ENCODE peak calls at places on chromosomes 4 and X, in six cellular contexts. S is keratinocyte, N is fibroblast of lung, L is astrocyte, M is PC-3, Q is neural progenitor cell. X is an unnamed sample.

GRCh38 chr4:182823576-182823975 is 93.6 kb downstream of the DCTD start:
- DNase-seq in N (no peak), M (no peak), Q (no peak), L (no peak), S (no peak), X (no peak)

GRCh38 chrX:85244411-85245210 is 820 bp downstream of the ZNF711 start:
- DNase-seq in S (no peak), L (peak; percentile 18), Q (peak; percentile 64), M (no peak), N (peak; percentile 41), X (peak; percentile 54)

GRCh38 chrX:108071578-108071977 is 19.8 kb downstream of the PSMD10 start:
- DNase-seq in N (peak; percentile 10), L (no peak), S (no peak), Q (no peak), M (no peak), X (no peak)

GRCh38 chr4:26141916-26142638 is 178.7 kb upstream of the RBPJ start:
- DNase-seq in L (no peak), Q (no peak), M (no peak), S (no peak), N (peak; percentile 28), X (no peak)

GRCh38 chr4:54091637-54092404 is 8.1 kb upstream of the GSX2 start:
- DNase-seq in S (peak; percentile 38), M (peak; percentile 73), Q (peak; percentile 64), L (peak; percentile 49), N (peak; percentile 62), X (peak; percentile 48)

GRCh38 chrX:132877954-132878536 is 80.4 kb downstream of the HS6ST2 start:
- DNase-seq in S (no peak), M (no peak), L (no peak), Q (no peak), N (no peak), X (no peak)

GRCh38 chrX:80216086-80216485 is 201.5 kb downstream of the TBX22 start:
- DNase-seq in N (no peak), Q (no peak), L (no peak), M (peak; percentile 85), S (peak; percentile 32), X (peak; percentile 7)

GRCh38 chr4:76238236-76238635 is 13.3 kb upstream of the FAM47E start:
- DNase-seq in Q (no peak), N (no peak), L (no peak), M (no peak), S (no peak), X (no peak)

GRCh38 chr4:138202686-138203085 is 39.5 kb downstream of the SLC7A11 start:
- DNase-seq in L (no peak), S (no peak), Q (no peak), N (no peak), M (peak; percentile 34), X (no peak)

GRCh38 chr4:89023140-89023539 is 33.8 kb downstream of the FAM13A start:
- DNase-seq in Q (no peak), M (no peak), N (no peak), L (no peak), S (no peak), X (no peak)

GRCh38 chr4:2888826-2889225 is 45.2 kb downstream of the ADD1 start:
- DNase-seq in L (no peak), Q (no peak), M (no peak), N (no peak), S (no peak), X (no peak)

GRCh38 chr4:6753103-6753560 is 29.4 kb upstream of the KIAA0232 start:
- DNase-seq in N (no peak), M (no peak), Q (peak; percentile 61), S (no peak), L (no peak), X (no peak)

GRCh38 chrX:153989971-153990655 is 17.6 kb downstream of the TMEM187 start:
- DNase-seq in S (no peak), M (no peak), N (no peak), L (no peak), Q (no peak), X (no peak)
- TF ChIP-seq EZH2 in S (no peak), M (no peak), N (no peak), L (no peak), Q (no peak), X (no peak)

GRCh38 chrX:151875270-151876026 is 37.2 kb upstream of the MAGEA4 start:
- DNase-seq in N (no peak), L (no peak), M (no peak), S (no peak), Q (no peak), X (no peak)

GRCh38 chrX:151878574-151878973 is 34.1 kb upstream of the MAGEA4 start:
- DNase-seq in M (no peak), L (no peak), Q (no peak), N (no peak), S (no peak), X (no peak)

GRCh38 chrX:151880895-151881294 is 31.8 kb upstream of the MAGEA4 start:
- DNase-seq in S (no peak), Q (no peak), L (no peak), N (no peak), M (no peak), X (no peak)

DNA sequence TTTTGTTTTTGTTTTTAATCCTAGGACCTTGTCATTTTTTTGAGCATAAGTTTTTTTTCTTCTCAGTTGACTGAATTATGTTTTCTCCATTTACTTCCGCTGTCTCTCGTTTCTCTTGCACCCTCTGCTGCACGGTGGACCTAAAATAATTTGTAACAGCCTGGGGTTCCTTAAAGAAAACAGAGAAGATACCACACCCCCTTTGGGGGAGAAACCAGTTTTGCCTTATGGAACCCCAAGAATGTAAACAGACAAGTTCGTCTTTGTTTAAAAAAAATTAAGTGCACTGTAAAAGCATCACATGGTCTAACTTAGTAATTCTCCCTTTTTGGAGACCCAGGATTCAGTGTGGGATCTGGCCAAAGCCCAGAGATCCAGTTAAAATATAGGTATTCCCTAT is 32.8 kb upstream of the MAGEA4 start:
- DNase-seq in L (no peak), Q (no peak), S (no peak), N (no peak), M (no peak), X (no peak)
- H3K9me3 ChIP-seq in L (no peaks in the 10 kb centered on the region), Q (peaks cover 4% of the 10 kb centered on the region), S (no peaks in the 10 kb centered on the region), N (no peaks in the 10 kb centered on the region), M (no peaks in the 10 kb centered on the region), X (no peaks in the 10 kb centered on the region)

GRCh38 chrX:100410083-100410590 is at the start of gene PCDH19:
- DNase-seq in M (peak; percentile 57), S (no peak), Q (peak; percentile 89), L (peak; percentile 7), N (peak; percentile 37), X (peak; percentile 73)

GRCh38 chrX:100411802-100412333 is 1.8 kb upstream of the PCDH19 start:
- DNase-seq in Q (no peak), L (no peak), S (no peak), M (no peak), N (no peak), X (no peak)

GRCh38 chrX:100413231-100413630 is 3.2 kb upstream of the PCDH19 start:
- DNase-seq in N (peak; percentile 32), L (peak; percentile 10), S (no peak), Q (peak; percentile 79), M (peak; percentile 69), X (peak; percentile 77)

GRCh38 chrX:100409316-100410082 is 574 bp downstream of the PCDH19 start:
- DNase-seq in N (peak; percentile 1), L (no peak), S (no peak), Q (peak; percentile 52), M (no peak), X (no peak)

DNA sequence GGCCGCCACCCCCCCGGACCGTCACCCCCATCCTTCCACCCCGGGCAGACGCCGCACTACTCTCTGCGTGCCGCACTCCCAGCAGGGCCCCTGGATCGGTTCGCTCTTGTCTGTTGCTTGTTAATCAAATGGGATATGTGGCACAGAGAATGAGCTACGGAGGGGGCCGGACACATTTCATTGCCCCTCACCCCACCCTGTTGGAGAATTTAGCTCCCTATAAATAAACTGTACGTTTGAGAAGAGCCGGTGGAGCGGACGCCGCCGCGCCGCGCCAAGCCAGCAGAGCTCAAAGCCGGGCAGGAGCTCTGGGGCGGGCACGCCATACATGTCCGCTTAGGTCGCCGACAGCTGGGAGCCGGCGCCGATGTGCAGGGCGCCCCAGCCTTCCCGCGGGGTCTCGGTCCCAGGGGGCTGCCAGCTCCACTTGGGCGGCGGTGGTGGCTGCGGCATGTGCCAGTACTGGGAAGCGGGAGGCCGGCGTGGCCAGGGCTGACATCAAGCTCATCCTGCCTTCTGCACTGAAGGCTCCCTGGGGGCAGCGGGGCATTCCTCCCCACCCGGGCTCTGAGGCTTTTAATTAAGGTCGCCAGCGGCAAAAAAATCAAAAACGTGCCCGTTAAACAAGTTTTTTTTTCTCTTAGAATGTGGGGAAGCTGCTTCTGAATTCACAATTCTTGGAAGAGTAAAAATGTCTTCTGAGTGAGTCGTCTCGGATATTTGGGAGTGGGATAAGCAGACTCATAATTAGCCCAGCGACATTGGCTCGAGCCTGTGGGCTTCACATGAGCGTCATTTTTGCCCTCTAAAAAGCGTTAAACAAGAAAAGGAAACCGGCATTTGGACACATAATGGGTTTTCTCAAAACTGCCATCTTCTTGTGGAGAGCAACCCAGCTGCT is 1.1 kb upstream of the PCDH19 start:
- DNase-seq in S (no peak), L (no peak), M (no peak), N (no peak), Q (peak; percentile 47), X (no peak)
- TF ChIP-seq EZH2 in S (no peak), L (peak; percentile 55), M (peak; percentile 70), N (no peak), Q (no peak), X (peak; percentile 81)

GRCh38 chrX:66900886-66901285 is 262.0 kb upstream of the EDA2R start:
- DNase-seq in L (no peak), M (no peak), S (no peak), N (no peak), Q (no peak), X (no peak)
- H3K9me3 ChIP-seq in L (no peaks in the 10 kb centered on the region), M (no peaks in the 10 kb centered on the region), S (no peaks in the 10 kb centered on the region), N (no peaks in the 10 kb centered on the region), Q (no peaks in the 10 kb centered on the region), X (no peaks in the 10 kb centered on the region)

GRCh38 chrX:151741606-151742005 is 7.1 kb downstream of the CNGA2 start:
- DNase-seq in L (no peak), M (no peak), Q (no peak), S (no peak), N (no peak), X (no peak)
- TF ChIP-seq EZH2 in L (no peak), M (no peak), Q (no peak), S (no peak), N (no peak), X (no peak)

GRCh38 chr4:11634283-11634682 is 205.6 kb upstream of the HS3ST1 start:
- DNase-seq in M (peak; percentile 35), Q (no peak), N (no peak), S (no peak), L (no peak), X (no peak)
- H3K9me3 ChIP-seq in M (no peaks in the 10 kb centered on the region), Q (peaks cover 3% of the 10 kb centered on the region), N (no peaks in the 10 kb centered on the region), S (no peaks in the 10 kb centered on the region), L (no peaks in the 10 kb centered on the region), X (peaks cover 38% of the 10 kb centered on the region)

GRCh38 chrX:65407157-65407626 is 127.4 kb downstream of the LAS1L start:
- DNase-seq in N (no peak), S (no peak), M (no peak), Q (peak; percentile 3), L (no peak), X (no peak)
- TF ChIP-seq EZH2 in N (peak; percentile 19), S (peak; percentile 62), M (no peak), Q (peak; percentile 36), L (no peak), X (peak; percentile 38)

DNA sequence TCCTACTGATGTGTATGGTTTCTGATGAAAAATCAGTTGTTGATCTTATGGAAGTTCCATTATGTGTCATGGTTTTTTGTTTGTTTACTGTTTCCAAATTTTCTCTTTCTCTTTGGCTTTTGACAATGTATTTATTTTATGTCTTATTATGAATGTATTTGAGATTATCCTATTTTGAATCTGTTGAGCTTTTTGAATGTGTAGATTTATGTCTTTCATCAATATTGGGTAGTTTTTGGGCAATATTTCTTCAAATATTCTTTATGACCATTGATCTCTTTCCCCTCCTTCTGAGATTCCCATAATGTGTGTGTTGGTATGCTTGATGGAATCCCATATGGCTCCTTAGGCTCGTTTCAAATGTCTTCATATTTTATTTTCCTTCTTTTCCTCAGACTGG is 80.5 kb upstream of the FAM47C start:
- DNase-seq in L (no peak), N (no peak), Q (no peak), M (no peak), S (no peak), X (no peak)
- H3K9me3 ChIP-seq in L (no peaks in the 10 kb centered on the region), N (no peaks in the 10 kb centered on the region), Q (peaks cover 8% of the 10 kb centered on the region), M (no peaks in the 10 kb centered on the region), S (no peaks in the 10 kb centered on the region), X (peaks cover 13% of the 10 kb centered on the region)

X was measured in A673.